ENCODE peak calls at places on chromosomes 16 and 17, in eight cellular contexts. S is stimulated activated naive CD4-positive, alpha-beta T cell; B is NCI-H1048; Q is retina; Z is esophagus squamous epithelium; D is RWPE1; U is activated CD4-positive, alpha-beta T cell treated with anti-CD3 and anti-CD28 coated beads, Interleukin-2, amount 50 U/mL, for 1 hour; P is NCI-H510A. J is an unnamed sample.

GRCh38 chr16:84312783-84313382 is 18.2 kb downstream of the WFDC1 start:
- DNase-seq in Z (no peak), D (no peak), Q (peak; percentile 44), U (no peak), B (no peak), P (peak; percentile 86), S (no peak), J (no peak)

GRCh38 chr16:56812884-56813283 is 52.1 kb upstream of the SLC12A3 start:
- DNase-seq in B (no peak), D (peak; percentile 54), Q (no peak), U (no peak), Z (no peak), P (no peak), S (no peak), J (peak; percentile 8)

GRCh38 chr16:27921134-27921533 is 142.4 kb downstream of the GSG1L start:
- DNase-seq in U (no peak), Q (no peak), Z (no peak), B (no peak), P (no peak), D (no peak), S (no peak), J (no peak)

GRCh38 chr17:67608691-67609090 is 109.0 kb upstream of the NOL11 start:
- DNase-seq in P (no peak), S (no peak), B (no peak), U (no peak), Q (no peak), D (peak; percentile 41), Z (no peak), J (peak; percentile 25)

GRCh38 chr16:12588510-12588909 is 215.2 kb downstream of the CPPED1 start:
- DNase-seq in S (no peak), Z (no peak), B (no peak), U (no peak), P (no peak), Q (no peak), D (no peak), J (no peak)

GRCh38 chr16:4032768-4033167 is 83.5 kb downstream of the ADCY9 start:
- DNase-seq in U (no peak), P (peak; percentile 18), Z (no peak), Q (no peak), D (no peak), B (no peak), S (no peak), J (no peak)

GRCh38 chr16:66435896-66436295 is 8.8 kb downstream of the BEAN1 start:
- DNase-seq in S (no peak), U (no peak), Z (no peak), P (no peak), D (no peak), Q (no peak), B (no peak), J (no peak)

GRCh38 chr16:57604177-57604576 is 24.3 kb upstream of the ADGRG1 start:
- DNase-seq in U (no peak), P (no peak), B (no peak), Q (no peak), S (no peak), D (no peak), Z (no peak), J (no peak)

GRCh38 chr17:72455562-72455961 is 334.7 kb downstream of the SOX9 start:
- DNase-seq in Q (no peak), D (no peak), S (no peak), P (no peak), B (no peak), U (no peak), Z (no peak), J (no peak)

GRCh38 chr17:38750312-38751121 is 2.0 kb upstream of the PSMB3 start:
- DNase-seq in D (no peak), U (no peak), S (no peak), Q (peak; percentile 57), B (no peak), Z (no peak), P (no peak), J (peak; percentile 73)